ENCODE peak calls at places on chromosomes 16 and 17, in eight cellular contexts. F is Daoy; D is NCI-H446 treated with DMSO at 0.1 percent for 48 hours; W is T-helper 9 cell; Z is stimulated activated CD4-positive, alpha-beta T cell treated with anti-CD3 and anti-CD28 coated beads, TNF-alpha, amount 100 ng/mL, for 1 hour; Y is left colon; U is mesenchymal stem cell; N is heart right ventricle. O is an unnamed sample.

GRCh38 chr16:3736116-3736515 is 18.8 kb upstream of the TRAP1 start:
- DNase-seq in N (no peak), U (no peak), D (no peak), F (no peak), W (no peak), Z (no peak), Y (no peak), O (no peak)

GRCh38 chr16:84091460-84091859 is 25.3 kb downstream of the MBTPS1 start:
- DNase-seq in Y (no peak), D (no peak), N (peak), U (no peak), Z (no peak), F (no peak), W (no peak), O (peak)

GRCh38 chr16:52318259-52319008 is 228.5 kb downstream of the TOX3 start:
- DNase-seq in Y (no peak), N (no peak), Z (no peak), U (no peak), F (no peak), D (peak), W (no peak), O (peak)

GRCh38 chr17:68600123-68600880 is 865 bp downstream of the FAM20A start:
- DNase-seq in W (no peak), F (peak), U (peak), N (peak), D (no peak), Z (no peak), Y (peak), O (no peak)

GRCh38 chr17:17635126-17635525 is 43.6 kb upstream of the PEMT start:
- DNase-seq in U (no peak), W (no peak), F (no peak), D (peak), Z (no peak), Y (no peak), N (no peak), O (peak)

GRCh38 chr17:15475620-15476354 is 8.4 kb upstream of the CDRT4 start:
- DNase-seq in D (no peak), U (peak), Y (no peak), W (no peak), N (no peak), F (no peak), Z (no peak), O (no peak)

GRCh38 chr17:4978720-4979119 is 8.8 kb downstream of the CAMTA2 start:
- DNase-seq in U (no peak), F (no peak), D (no peak), W (no peak), Z (no peak), Y (no peak), N (no peak), O (no peak)

GRCh38 chr16:85759631-85760419 is 8.9 kb upstream of the C16orf74 start:
- DNase-seq in Y (no peak), U (no peak), D (no peak), N (no peak), F (no peak), W (peak), Z (no peak), O (no peak)

GRCh38 chr17:27906238-27906603 is 13.1 kb upstream of the LYRM9 start:
- DNase-seq in U (no peak), F (no peak), D (no peak), W (no peak), Y (no peak), Z (no peak), N (no peak), O (no peak)

GRCh38 chr17:43875476-43876147 is 28.6 kb downstream of the CD300LG start:
- DNase-seq in F (no peak), Z (no peak), D (no peak), U (no peak), Y (no peak), N (no peak), W (no peak), O (no peak)

GRCh38 chr17:39757931-39758873 is 20.5 kb downstream of the GRB7 start:
- DNase-seq in Y (no peak), Z (no peak), U (no peak), W (peak), N (no peak), D (no peak), F (peak), O (no peak)

GRCh38 chr16:8868272-8869211 is at the start of gene CARHSP1:
- DNase-seq in W (peak), Y (peak), D (peak), U (peak), F (peak), N (peak), Z (peak), O (peak)

GRCh38 chr17:42937712-42938596 is 26.3 kb downstream of the AARSD1 start:
- DNase-seq in D (peak), W (no peak), N (peak), F (peak), Y (no peak), U (peak), Z (no peak), O (peak)

O was measured in NCI-H1694 treated with DMSO at 0.1 percent for 48 hours.